ENCODE peak calls at places on chromosome 1, in nine cellular contexts. One of them, this sample, is unnamed.

GRCh38 chr1:32246888-32247273 is at the start of gene FAM167B:
- DNase-seq in fibroblast of lung: peak
- DNase-seq in mesendoderm: no peak
- DNase-seq in RWPE1: no peak
- DNase-seq in tibial artery: peak
- DNase-seq in CD4-positive, alpha-beta T cell: no peak
- DNase-seq in heart right ventricle: peak
- DNase-seq in H9: no peak
- DNase-seq in stomach: no peak
- DNase-seq in this sample: no peak

GRCh38 chr1:111733183-111733995 is 5.8 kb downstream of the INKA2 start:
- DNase-seq in heart right ventricle: peak
- DNase-seq in mesendoderm: peak
- DNase-seq in stomach: no peak
- DNase-seq in fibroblast of lung: peak
- DNase-seq in RWPE1: no peak
- DNase-seq in H9: no peak
- DNase-seq in tibial artery: peak
- DNase-seq in CD4-positive, alpha-beta T cell: no peak
- DNase-seq in this sample: no peak

GRCh38 chr1:166039805-166040204 is 127.0 kb downstream of the FAM78B start:
- DNase-seq in CD4-positive, alpha-beta T cell: no peak
- DNase-seq in stomach: no peak
- DNase-seq in H9: no peak
- DNase-seq in RWPE1: no peak
- DNase-seq in mesendoderm: no peak
- DNase-seq in fibroblast of lung: no peak
- DNase-seq in heart right ventricle: no peak
- DNase-seq in tibial artery: no peak
- DNase-seq in this sample: no peak

GRCh38 chr1:101816262-101816661 is 180.5 kb downstream of the OLFM3 start:
- DNase-seq in tibial artery: no peak
- DNase-seq in stomach: no peak
- DNase-seq in mesendoderm: no peak
- DNase-seq in CD4-positive, alpha-beta T cell: no peak
- DNase-seq in fibroblast of lung: no peak
- DNase-seq in heart right ventricle: no peak
- DNase-seq in RWPE1: no peak
- DNase-seq in H9: no peak
- DNase-seq in this sample: no peak

GRCh38 chr1:226816585-226816984 is 53.8 kb upstream of the PSEN2 start:
- DNase-seq in mesendoderm: peak
- DNase-seq in tibial artery: no peak
- DNase-seq in heart right ventricle: no peak
- DNase-seq in CD4-positive, alpha-beta T cell: no peak
- DNase-seq in H9: no peak
- DNase-seq in stomach: no peak
- DNase-seq in RWPE1: no peak
- DNase-seq in fibroblast of lung: peak
- DNase-seq in this sample: no peak

GRCh38 chr1:32247983-32248889 is 1.2 kb downstream of the FAM167B start:
- DNase-seq in RWPE1: peak
- DNase-seq in tibial artery: peak
- DNase-seq in H9: peak
- DNase-seq in CD4-positive, alpha-beta T cell: peak
- DNase-seq in stomach: peak
- DNase-seq in mesendoderm: peak
- DNase-seq in fibroblast of lung: peak
- DNase-seq in heart right ventricle: peak
- DNase-seq in this sample: peak

GRCh38 chr1:212179394-212180076 is 105.7 kb upstream of the PPP2R5A start:
- DNase-seq in H9: no peak
- DNase-seq in heart right ventricle: no peak
- DNase-seq in tibial artery: no peak
- DNase-seq in stomach: no peak
- DNase-seq in mesendoderm: no peak
- DNase-seq in RWPE1: peak
- DNase-seq in CD4-positive, alpha-beta T cell: no peak
- DNase-seq in fibroblast of lung: peak
- DNase-seq in this sample: peak

GRCh38 chr1:25990702-25991395 is 7.0 kb downstream of the PAFAH2 start:
- DNase-seq in stomach: no peak
- DNase-seq in RWPE1: no peak
- DNase-seq in CD4-positive, alpha-beta T cell: peak
- DNase-seq in H9: no peak
- DNase-seq in mesendoderm: peak
- DNase-seq in fibroblast of lung: no peak
- DNase-seq in heart right ventricle: no peak
- DNase-seq in tibial artery: no peak
- DNase-seq in this sample: no peak

GRCh38 chr1:232613752-232614381 is 16.1 kb downstream of the SIPA1L2 start:
- DNase-seq in RWPE1: no peak
- DNase-seq in stomach: no peak
- DNase-seq in tibial artery: no peak
- DNase-seq in CD4-positive, alpha-beta T cell: no peak
- DNase-seq in heart right ventricle: no peak
- DNase-seq in fibroblast of lung: peak
- DNase-seq in H9: no peak
- DNase-seq in mesendoderm: no peak
- DNase-seq in this sample: no peak

GRCh38 chr1:24459551-24460266 is 42.9 kb upstream of the RCAN3 start:
- DNase-seq in fibroblast of lung: no peak
- DNase-seq in heart right ventricle: no peak
- DNase-seq in CD4-positive, alpha-beta T cell: no peak
- DNase-seq in stomach: no peak
- DNase-seq in H9: no peak
- DNase-seq in tibial artery: no peak
- DNase-seq in RWPE1: no peak
- DNase-seq in mesendoderm: no peak
- DNase-seq in this sample: no peak

GRCh38 chr1:103448560-103448959 is 76.9 kb upstream of the RNPC3 start:
- DNase-seq in H9: no peak
- DNase-seq in CD4-positive, alpha-beta T cell: no peak
- DNase-seq in tibial artery: no peak
- DNase-seq in RWPE1: no peak
- DNase-seq in stomach: no peak
- DNase-seq in heart right ventricle: no peak
- DNase-seq in fibroblast of lung: peak
- DNase-seq in mesendoderm: no peak
- DNase-seq in this sample: no peak

GRCh38 chr1:76425104-76425842 is 350.7 kb downstream of the ST6GALNAC3 start:
- DNase-seq in stomach: no peak
- DNase-seq in mesendoderm: peak
- DNase-seq in tibial artery: no peak
- DNase-seq in RWPE1: no peak
- DNase-seq in fibroblast of lung: no peak
- DNase-seq in heart right ventricle: no peak
- DNase-seq in CD4-positive, alpha-beta T cell: no peak
- DNase-seq in H9: no peak
- DNase-seq in this sample: no peak
- H3K27ac ChIP-seq in stomach: no peak
- H3K27ac ChIP-seq in mesendoderm: no peak
- H3K27ac ChIP-seq in tibial artery: peak
- H3K27ac ChIP-seq in RWPE1: no peak
- H3K27ac ChIP-seq in fibroblast of lung: no peak
- H3K27ac ChIP-seq in heart right ventricle: no peak
- H3K27ac ChIP-seq in CD4-positive, alpha-beta T cell: no peak
- H3K27ac ChIP-seq in H9: no peak
- H3K27ac ChIP-seq in this sample: no peak

GRCh38 chr1:23450894-23451293 is 26.3 kb upstream of the TCEA3 start:
- DNase-seq in RWPE1: no peak
- DNase-seq in tibial artery: no peak
- DNase-seq in mesendoderm: no peak
- DNase-seq in stomach: no peak
- DNase-seq in CD4-positive, alpha-beta T cell: no peak
- DNase-seq in fibroblast of lung: no peak
- DNase-seq in heart right ventricle: no peak
- DNase-seq in H9: no peak
- DNase-seq in this sample: no peak

GRCh38 chr1:23449918-23450317 is 25.4 kb upstream of the TCEA3 start:
- DNase-seq in tibial artery: peak
- DNase-seq in fibroblast of lung: no peak
- DNase-seq in heart right ventricle: peak
- DNase-seq in CD4-positive, alpha-beta T cell: no peak
- DNase-seq in mesendoderm: no peak
- DNase-seq in stomach: peak
- DNase-seq in H9: no peak
- DNase-seq in RWPE1: no peak
- DNase-seq in this sample: no peak

GRCh38 chr1:23451452-23451851 is 26.9 kb upstream of the TCEA3 start:
- DNase-seq in heart right ventricle: no peak
- DNase-seq in CD4-positive, alpha-beta T cell: no peak
- DNase-seq in stomach: no peak
- DNase-seq in mesendoderm: no peak
- DNase-seq in H9: no peak
- DNase-seq in fibroblast of lung: no peak
- DNase-seq in tibial artery: no peak
- DNase-seq in RWPE1: no peak
- DNase-seq in this sample: no peak

GRCh38 chr1:23453455-23454000 is 29.0 kb upstream of the TCEA3 start:
- DNase-seq in stomach: no peak
- DNase-seq in RWPE1: no peak
- DNase-seq in tibial artery: no peak
- DNase-seq in heart right ventricle: no peak
- DNase-seq in fibroblast of lung: no peak
- DNase-seq in mesendoderm: no peak
- DNase-seq in H9: no peak
- DNase-seq in CD4-positive, alpha-beta T cell: no peak
- DNase-seq in this sample: no peak

GRCh38 chr1:23452011-23452411 is 27.5 kb upstream of the TCEA3 start:
- DNase-seq in tibial artery: no peak
- DNase-seq in RWPE1: peak
- DNase-seq in fibroblast of lung: peak
- DNase-seq in CD4-positive, alpha-beta T cell: peak
- DNase-seq in stomach: peak
- DNase-seq in mesendoderm: no peak
- DNase-seq in heart right ventricle: no peak
- DNase-seq in H9: no peak
- DNase-seq in this sample: peak
- H3K27ac ChIP-seq in tibial artery: no peak
- H3K27ac ChIP-seq in RWPE1: peak
- H3K27ac ChIP-seq in fibroblast of lung: no peak
- H3K27ac ChIP-seq in CD4-positive, alpha-beta T cell: no peak
- H3K27ac ChIP-seq in stomach: peak
- H3K27ac ChIP-seq in mesendoderm: no peak
- H3K27ac ChIP-seq in heart right ventricle: no peak
- H3K27ac ChIP-seq in H9: no peak
- H3K27ac ChIP-seq in this sample: no peak

DNA sequence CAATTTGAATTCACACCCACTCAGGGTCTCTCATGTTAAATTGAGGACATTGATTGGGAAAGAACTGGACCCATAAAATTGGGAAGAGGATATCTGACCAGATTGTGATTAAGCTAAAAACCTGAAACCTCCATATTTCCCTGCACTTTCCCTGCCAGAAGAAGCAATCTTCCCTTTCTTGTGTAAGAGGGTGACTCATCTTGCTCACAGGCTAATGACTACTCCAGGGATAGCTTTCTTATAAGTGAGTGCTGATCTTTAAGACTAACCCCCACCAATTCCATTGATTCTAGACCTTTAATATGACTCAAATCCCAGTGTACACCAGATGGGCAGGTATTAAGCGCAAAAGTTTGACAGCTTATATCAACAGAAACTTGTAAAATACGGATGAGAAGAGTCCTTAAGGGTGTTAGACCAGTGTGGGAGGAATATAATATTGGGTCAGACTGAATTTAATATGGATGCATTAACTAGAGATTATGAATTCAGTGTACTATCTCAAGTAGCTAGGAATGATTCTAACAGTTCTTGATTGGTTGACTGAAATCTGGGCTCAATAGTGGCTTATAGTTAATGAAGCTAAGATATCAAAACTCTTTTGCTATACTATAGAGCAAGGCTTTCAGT is 12.1 kb upstream of the SGIP1 start:
- DNase-seq in fibroblast of lung: peak
- DNase-seq in RWPE1: peak
- DNase-seq in H9: no peak
- DNase-seq in CD4-positive, alpha-beta T cell: no peak
- DNase-seq in heart right ventricle: no peak
- DNase-seq in tibial artery: no peak
- DNase-seq in mesendoderm: no peak
- DNase-seq in stomach: no peak
- DNase-seq in this sample: peak
- H3K27ac ChIP-seq in fibroblast of lung: no peak
- H3K27ac ChIP-seq in RWPE1: no peak
- H3K27ac ChIP-seq in H9: no peak
- H3K27ac ChIP-seq in CD4-positive, alpha-beta T cell: no peak
- H3K27ac ChIP-seq in heart right ventricle: no peak
- H3K27ac ChIP-seq in tibial artery: no peak
- H3K27ac ChIP-seq in mesendoderm: no peak
- H3K27ac ChIP-seq in stomach: no peak
- H3K27ac ChIP-seq in this sample: peak

GRCh38 chr1:17514776-17515175 is 24.7 kb upstream of the ARHGEF10L start:
- DNase-seq in tibial artery: no peak
- DNase-seq in H9: no peak
- DNase-seq in heart right ventricle: no peak
- DNase-seq in fibroblast of lung: no peak
- DNase-seq in RWPE1: no peak
- DNase-seq in CD4-positive, alpha-beta T cell: no peak
- DNase-seq in mesendoderm: no peak
- DNase-seq in stomach: no peak
- DNase-seq in this sample: no peak

GRCh38 chr1:17511188-17511587 is 28.3 kb upstream of the ARHGEF10L start:
- DNase-seq in H9: no peak
- DNase-seq in heart right ventricle: no peak
- DNase-seq in fibroblast of lung: no peak
- DNase-seq in CD4-positive, alpha-beta T cell: no peak
- DNase-seq in mesendoderm: no peak
- DNase-seq in stomach: no peak
- DNase-seq in RWPE1: no peak
- DNase-seq in tibial artery: no peak
- DNase-seq in this sample: no peak

GRCh38 chr1:17516303-17517214 is 22.9 kb upstream of the ARHGEF10L start:
- DNase-seq in heart right ventricle: no peak
- DNase-seq in CD4-positive, alpha-beta T cell: no peak
- DNase-seq in mesendoderm: peak
- DNase-seq in stomach: peak
- DNase-seq in RWPE1: no peak
- DNase-seq in H9: no peak
- DNase-seq in fibroblast of lung: no peak
- DNase-seq in tibial artery: no peak
- DNase-seq in this sample: no peak

GRCh38 chr1:17510138-17510537 is 29.4 kb upstream of the ARHGEF10L start:
- DNase-seq in CD4-positive, alpha-beta T cell: no peak
- DNase-seq in RWPE1: no peak
- DNase-seq in tibial artery: no peak
- DNase-seq in H9: no peak
- DNase-seq in heart right ventricle: no peak
- DNase-seq in stomach: no peak
- DNase-seq in fibroblast of lung: no peak
- DNase-seq in mesendoderm: no peak
- DNase-seq in this sample: no peak

DNA sequence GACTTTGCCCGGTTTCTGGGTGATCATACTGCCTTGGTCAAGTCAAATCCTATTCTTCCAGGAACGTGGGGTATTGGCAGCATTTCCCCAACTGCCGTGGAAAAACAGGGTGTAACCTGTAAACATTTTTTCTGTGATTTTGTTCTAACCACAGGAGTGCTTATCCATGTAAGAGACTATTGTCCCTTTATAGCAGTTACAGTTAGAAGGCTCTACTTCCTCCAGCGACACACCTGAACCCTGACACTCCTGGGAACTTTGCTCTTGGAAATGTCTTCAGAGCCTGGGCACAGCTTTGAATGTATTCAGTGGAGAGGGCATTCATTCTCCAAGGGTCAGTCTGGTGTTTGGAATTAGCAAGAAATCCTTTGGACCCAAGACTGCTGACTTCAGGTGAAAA is 26.4 kb upstream of the ARHGEF10L start:
- DNase-seq in CD4-positive, alpha-beta T cell: no peak
- DNase-seq in mesendoderm: no peak
- DNase-seq in tibial artery: no peak
- DNase-seq in fibroblast of lung: no peak
- DNase-seq in H9: no peak
- DNase-seq in RWPE1: no peak
- DNase-seq in heart right ventricle: no peak
- DNase-seq in stomach: no peak
- DNase-seq in this sample: no peak
- H3K27ac ChIP-seq in CD4-positive, alpha-beta T cell: no peak
- H3K27ac ChIP-seq in mesendoderm: no peak
- H3K27ac ChIP-seq in tibial artery: no peak
- H3K27ac ChIP-seq in fibroblast of lung: no peak
- H3K27ac ChIP-seq in H9: no peak
- H3K27ac ChIP-seq in RWPE1: no peak
- H3K27ac ChIP-seq in heart right ventricle: no peak
- H3K27ac ChIP-seq in stomach: no peak
- H3K27ac ChIP-seq in this sample: no peak

This sample was measured in epithelial cell of prostate.